ENCODE peak calls at places on chromosome 15, in four cellular contexts. One of them, this sample, is unnamed.
A peak's percentile ranks its signal among the peaks of the same experiment; 100 is the strongest.

GRCh38 chr15:90432253-90432652 is 44.2 kb downstream of the IQGAP1 start:
- DNase-seq in activated gamma-delta T cell treated with Interleukin-2 at 50 U/mL for 16 hours: no peak
- DNase-seq in DMS153: no peak
- DNase-seq in stimulated activated CD4-positive, alpha-beta T cell treated with anti-CD3 and anti-CD28 coated beads, Interleukin-1b, Interleukin-23, amount 100 ng/mL, for 48 hours: no peak
- DNase-seq in this sample: no peak

GRCh38 chr15:72034351-72034750 is 83.6 kb downstream of the MYO9A start:
- DNase-seq in stimulated activated CD4-positive, alpha-beta T cell treated with anti-CD3 and anti-CD28 coated beads, Interleukin-1b, Interleukin-23, amount 100 ng/mL, for 48 hours: no peak
- DNase-seq in DMS153: no peak
- DNase-seq in activated gamma-delta T cell treated with Interleukin-2 at 50 U/mL for 16 hours: no peak
- DNase-seq in this sample: no peak

GRCh38 chr15:88649286-88649733 is 10.5 kb downstream of the ISG20 start:
- DNase-seq in activated gamma-delta T cell treated with Interleukin-2 at 50 U/mL for 16 hours: peak; percentile 73
- DNase-seq in stimulated activated CD4-positive, alpha-beta T cell treated with anti-CD3 and anti-CD28 coated beads, Interleukin-1b, Interleukin-23, amount 100 ng/mL, for 48 hours: peak; percentile 80
- DNase-seq in DMS153: no peak
- DNase-seq in this sample: peak; percentile 91

GRCh38 chr15:98815207-98815606 is 166.9 kb downstream of the IGF1R start:
- DNase-seq in DMS153: no peak
- DNase-seq in activated gamma-delta T cell treated with Interleukin-2 at 50 U/mL for 16 hours: no peak
- DNase-seq in stimulated activated CD4-positive, alpha-beta T cell treated with anti-CD3 and anti-CD28 coated beads, Interleukin-1b, Interleukin-23, amount 100 ng/mL, for 48 hours: no peak
- DNase-seq in this sample: no peak

GRCh38 chr15:93261845-93262244 is 172.8 kb upstream of the RGMA start:
- DNase-seq in stimulated activated CD4-positive, alpha-beta T cell treated with anti-CD3 and anti-CD28 coated beads, Interleukin-1b, Interleukin-23, amount 100 ng/mL, for 48 hours: no peak
- DNase-seq in DMS153: no peak
- DNase-seq in activated gamma-delta T cell treated with Interleukin-2 at 50 U/mL for 16 hours: no peak
- DNase-seq in this sample: no peak

GRCh38 chr15:33720952-33721351 is 247.3 kb upstream of the CHRM5 start:
- DNase-seq in activated gamma-delta T cell treated with Interleukin-2 at 50 U/mL for 16 hours: no peak
- DNase-seq in stimulated activated CD4-positive, alpha-beta T cell treated with anti-CD3 and anti-CD28 coated beads, Interleukin-1b, Interleukin-23, amount 100 ng/mL, for 48 hours: no peak
- DNase-seq in DMS153: no peak
- DNase-seq in this sample: peak; percentile 61

GRCh38 chr15:100107606-100108225 is 234.1 kb downstream of the ADAMTS17 start:
- DNase-seq in stimulated activated CD4-positive, alpha-beta T cell treated with anti-CD3 and anti-CD28 coated beads, Interleukin-1b, Interleukin-23, amount 100 ng/mL, for 48 hours: no peak
- DNase-seq in DMS153: no peak
- DNase-seq in activated gamma-delta T cell treated with Interleukin-2 at 50 U/mL for 16 hours: no peak
- DNase-seq in this sample: no peak

GRCh38 chr15:67107014-67107812 is 41.8 kb downstream of the SMAD3 start:
- DNase-seq in activated gamma-delta T cell treated with Interleukin-2 at 50 U/mL for 16 hours: no peak
- DNase-seq in stimulated activated CD4-positive, alpha-beta T cell treated with anti-CD3 and anti-CD28 coated beads, Interleukin-1b, Interleukin-23, amount 100 ng/mL, for 48 hours: no peak
- DNase-seq in DMS153: no peak
- DNase-seq in this sample: peak; percentile 88

GRCh38 chr15:37086521-37086920 is 13.8 kb downstream of the MEIS2 start:
- DNase-seq in activated gamma-delta T cell treated with Interleukin-2 at 50 U/mL for 16 hours: no peak
- DNase-seq in DMS153: no peak
- DNase-seq in stimulated activated CD4-positive, alpha-beta T cell treated with anti-CD3 and anti-CD28 coated beads, Interleukin-1b, Interleukin-23, amount 100 ng/mL, for 48 hours: no peak
- DNase-seq in this sample: no peak

GRCh38 chr15:74174966-74175270 is 1.4 kb downstream of the ISLR start:
- DNase-seq in DMS153: no peak
- DNase-seq in activated gamma-delta T cell treated with Interleukin-2 at 50 U/mL for 16 hours: no peak
- DNase-seq in stimulated activated CD4-positive, alpha-beta T cell treated with anti-CD3 and anti-CD28 coated beads, Interleukin-1b, Interleukin-23, amount 100 ng/mL, for 48 hours: no peak
- DNase-seq in this sample: no peak

GRCh38 chr15:45378149-45378912 is at the start of gene GATM:
- DNase-seq in stimulated activated CD4-positive, alpha-beta T cell treated with anti-CD3 and anti-CD28 coated beads, Interleukin-1b, Interleukin-23, amount 100 ng/mL, for 48 hours: peak; percentile 45
- DNase-seq in DMS153: peak; percentile 7
- DNase-seq in activated gamma-delta T cell treated with Interleukin-2 at 50 U/mL for 16 hours: peak; percentile 36
- DNase-seq in this sample: no peak

GRCh38 chr15:101348643-101349496 is 53.8 kb upstream of the SNRPA1 start:
- DNase-seq in stimulated activated CD4-positive, alpha-beta T cell treated with anti-CD3 and anti-CD28 coated beads, Interleukin-1b, Interleukin-23, amount 100 ng/mL, for 48 hours: no peak
- DNase-seq in activated gamma-delta T cell treated with Interleukin-2 at 50 U/mL for 16 hours: no peak
- DNase-seq in DMS153: no peak
- DNase-seq in this sample: no peak

GRCh38 chr15:87201986-87202385 is 1054.6 kb downstream of the NTRK3 start:
- DNase-seq in activated gamma-delta T cell treated with Interleukin-2 at 50 U/mL for 16 hours: no peak
- DNase-seq in stimulated activated CD4-positive, alpha-beta T cell treated with anti-CD3 and anti-CD28 coated beads, Interleukin-1b, Interleukin-23, amount 100 ng/mL, for 48 hours: no peak
- DNase-seq in DMS153: no peak
- DNase-seq in this sample: no peak

GRCh38 chr15:62952969-62953368 is 89.6 kb upstream of the TPM1 start:
- DNase-seq in DMS153: no peak
- DNase-seq in activated gamma-delta T cell treated with Interleukin-2 at 50 U/mL for 16 hours: no peak
- DNase-seq in stimulated activated CD4-positive, alpha-beta T cell treated with anti-CD3 and anti-CD28 coated beads, Interleukin-1b, Interleukin-23, amount 100 ng/mL, for 48 hours: no peak
- DNase-seq in this sample: no peak

GRCh38 chr15:65318870-65319356 is 14.4 kb downstream of the RNU5B-1 start:
- DNase-seq in activated gamma-delta T cell treated with Interleukin-2 at 50 U/mL for 16 hours: peak; percentile 73
- DNase-seq in DMS153: no peak
- DNase-seq in stimulated activated CD4-positive, alpha-beta T cell treated with anti-CD3 and anti-CD28 coated beads, Interleukin-1b, Interleukin-23, amount 100 ng/mL, for 48 hours: peak; percentile 78
- DNase-seq in this sample: no peak

GRCh38 chr15:77966540-77967290 is 110.8 kb downstream of the TBC1D2B start:
- DNase-seq in activated gamma-delta T cell treated with Interleukin-2 at 50 U/mL for 16 hours: peak; percentile 54
- DNase-seq in stimulated activated CD4-positive, alpha-beta T cell treated with anti-CD3 and anti-CD28 coated beads, Interleukin-1b, Interleukin-23, amount 100 ng/mL, for 48 hours: peak; percentile 32
- DNase-seq in DMS153: peak; percentile 0
- DNase-seq in this sample: no peak